ENCODE peak calls at places on chromosomes 7 and 10, in nine cellular contexts. I is HAP-1, F is cardiac fibroblast, G is gastrocnemius medialis, L is AG10803, Q is foreskin fibroblast, M is OCI-LY7, U is psoas muscle, B is PC-9. V is an unnamed sample.

GRCh38 chr7:11726251-11727155 is 105.5 kb downstream of the THSD7A start:
- DNase-seq in I (no peak), F (peak), G (peak), L (peak), Q (peak), M (no peak), U (peak), B (no peak), V (peak)

GRCh38 chr10:5720182-5720581 is 35.5 kb downstream of the TASOR2 start:
- DNase-seq in I (no peak), F (no peak), G (no peak), L (no peak), Q (no peak), M (no peak), U (no peak), B (peak), V (no peak)

GRCh38 chr7:101410743-101411476 is 48.2 kb downstream of the COL26A1 start:
- DNase-seq in I (peak), F (peak), G (no peak), L (no peak), Q (peak), M (peak), U (no peak), B (no peak), V (no peak)

GRCh38 chr7:108079291-108080057 is 50.7 kb downstream of the LAMB4 start:
- DNase-seq in I (no peak), F (peak), G (no peak), L (peak), Q (peak), M (no peak), U (no peak), B (peak), V (peak)

GRCh38 chr7:105581066-105581811 is at the start of gene EFCAB10:
- DNase-seq in I (no peak), F (peak), G (no peak), L (peak), Q (peak), M (no peak), U (peak), B (no peak), V (no peak)

GRCh38 chr7:4277936-4278335 is 404.2 kb upstream of the FOXK1 start:
- DNase-seq in I (no peak), F (no peak), G (no peak), L (no peak), Q (no peak), M (no peak), U (no peak), B (no peak), V (no peak)

GRCh38 chr7:32427769-32428291 is 62.4 kb downstream of the LSM5 start:
- DNase-seq in I (peak), F (peak), G (peak), L (peak), Q (peak), M (peak), U (peak), B (no peak), V (peak)

GRCh38 chr10:28171468-28172235 is 131.2 kb downstream of the MPP7 start:
- DNase-seq in I (no peak), F (peak), G (no peak), L (peak), Q (peak), M (no peak), U (no peak), B (no peak), V (peak)

GRCh38 chr7:123460616-123461015 is 73.8 kb downstream of the IQUB start:
- DNase-seq in I (no peak), F (peak), G (no peak), L (peak), Q (no peak), M (no peak), U (no peak), B (no peak), V (peak)

GRCh38 chr10:510415-510881 is 179.0 kb downstream of the DIP2C start:
- DNase-seq in I (no peak), F (peak), G (peak), L (peak), Q (no peak), M (peak), U (no peak), B (no peak), V (no peak)

GRCh38 chr7:99289185-99289584 is 16.5 kb downstream of the MYH16 start:
- DNase-seq in I (no peak), F (no peak), G (no peak), L (no peak), Q (no peak), M (no peak), U (no peak), B (no peak), V (no peak)

DNA sequence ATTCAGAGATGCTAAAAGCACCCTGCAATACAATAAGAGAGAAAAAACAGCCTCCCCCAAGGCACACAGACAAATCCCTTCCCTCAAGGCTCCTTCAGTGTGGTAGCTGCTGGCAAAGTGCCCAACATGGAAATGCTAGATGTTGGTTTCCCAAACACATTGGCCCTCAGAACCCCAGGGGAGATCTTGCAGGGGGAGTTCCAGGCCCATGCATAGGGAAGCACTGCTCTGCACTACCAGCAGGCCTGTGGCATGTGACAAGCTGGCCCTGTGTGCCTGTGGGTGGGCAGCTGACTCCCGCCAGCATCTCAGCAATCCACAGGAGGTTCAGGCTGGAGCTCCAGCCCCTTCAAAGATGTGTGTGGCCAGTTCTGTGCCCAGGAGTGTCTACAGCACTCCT is 16.8 kb upstream of the CSGALNACT2 start:
- DNase-seq in I (no peak), F (peak), G (no peak), L (no peak), Q (no peak), M (no peak), U (no peak), B (no peak), V (no peak)
- H3K4me3 ChIP-seq in I (no peak), F (no peak), G (no peak), L (no peak), Q (no peak), M (no peak), U (no peak), B (no peak), V (no peak)

DNA sequence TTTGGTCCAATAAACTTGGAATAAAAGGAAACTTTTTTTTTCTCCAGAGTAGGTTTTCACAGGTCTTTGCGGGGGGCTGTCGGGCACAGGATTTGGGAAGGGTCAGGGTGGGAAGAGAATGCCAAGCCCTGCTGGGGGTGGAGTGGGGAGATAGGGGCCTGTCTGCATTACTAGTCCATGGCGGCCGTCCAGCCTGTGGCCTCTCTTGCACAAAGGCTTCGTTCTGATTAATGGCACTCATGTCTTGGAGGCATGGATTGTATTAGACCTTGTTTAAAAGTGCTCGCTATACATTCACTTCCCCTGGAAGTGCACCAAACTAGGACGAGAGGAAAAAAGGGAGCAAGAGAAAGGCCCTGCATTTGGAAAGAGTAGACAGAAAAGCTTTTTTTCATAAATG is 37.2 kb downstream of the LRMDA start:
- DNase-seq in I (no peak), F (no peak), G (no peak), L (no peak), Q (no peak), M (no peak), U (peak), B (no peak), V (no peak)
- H3K4me3 ChIP-seq in I (no peak), F (no peak), G (no peak), L (no peak), Q (no peak), M (no peak), U (no peak), B (no peak), V (no peak)

GRCh38 chr7:17129218-17129617 is 169.2 kb upstream of the AHR start:
- DNase-seq in I (no peak), F (no peak), G (no peak), L (no peak), Q (no peak), M (no peak), U (no peak), B (peak), V (no peak)

GRCh38 chr7:17131983-17132655 is 166.3 kb upstream of the AHR start:
- DNase-seq in I (no peak), F (no peak), G (no peak), L (no peak), Q (no peak), M (no peak), U (no peak), B (peak), V (no peak)

GRCh38 chr7:17131060-17131345 is 167.4 kb upstream of the AHR start:
- DNase-seq in I (no peak), F (peak), G (no peak), L (no peak), Q (peak), M (no peak), U (no peak), B (peak), V (no peak)

GRCh38 chr7:17132726-17133125 is 165.7 kb upstream of the AHR start:
- DNase-seq in I (no peak), F (no peak), G (no peak), L (peak), Q (peak), M (no peak), U (no peak), B (peak), V (peak)

DNA sequence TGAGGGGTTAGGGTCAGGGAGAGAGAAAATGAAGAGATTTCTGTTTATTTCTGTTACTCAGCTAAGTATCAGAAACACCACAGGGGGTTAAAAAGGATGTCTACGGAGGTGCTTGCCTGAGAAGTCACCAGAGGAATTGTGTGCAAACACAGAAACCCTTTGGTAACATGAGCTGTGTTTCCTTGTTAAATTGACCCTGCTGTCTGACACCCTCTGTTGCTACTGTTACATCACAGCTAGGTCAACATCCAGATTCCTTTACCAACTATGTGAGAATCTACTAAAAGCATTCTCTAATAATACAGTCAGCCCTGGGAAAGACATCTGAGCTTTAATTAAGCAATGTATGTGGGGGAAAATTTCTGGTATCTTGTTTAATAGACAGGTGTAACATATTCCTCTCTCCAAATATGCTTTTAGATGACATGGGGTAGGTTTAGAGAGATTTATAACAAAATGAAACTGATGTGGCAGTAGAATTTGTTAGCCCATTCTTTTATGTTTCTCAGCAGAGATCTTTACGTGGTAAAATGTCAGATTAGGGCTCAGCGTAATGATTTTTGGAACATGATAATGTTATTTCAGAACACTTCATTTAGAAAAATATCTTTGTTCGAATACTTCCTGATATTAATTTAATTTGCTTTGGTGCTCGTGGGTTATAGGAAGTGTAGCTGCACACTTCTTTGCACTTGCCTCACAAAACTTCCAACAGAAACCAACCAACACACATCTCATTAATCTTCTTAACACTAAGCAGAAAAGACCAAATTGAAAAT is 168.0 kb upstream of the AHR start:
- DNase-seq in I (no peak), F (peak), G (no peak), L (peak), Q (peak), M (no peak), U (no peak), B (peak), V (peak)
- H3K4me3 ChIP-seq in I (no peak), F (no peak), G (no peak), L (no peak), Q (peak), M (no peak), U (no peak), B (peak), V (no peak)

GRCh38 chr10:124447741-124448466 is 1.9 kb downstream of the NKX1-2 start:
- DNase-seq in I (no peak), F (no peak), G (no peak), L (no peak), Q (peak), M (no peak), U (no peak), B (no peak), V (no peak)
- H3K4me3 ChIP-seq in I (no peak), F (no peak), G (peak), L (no peak), Q (no peak), M (no peak), U (peak), B (peak), V (no peak)

DNA sequence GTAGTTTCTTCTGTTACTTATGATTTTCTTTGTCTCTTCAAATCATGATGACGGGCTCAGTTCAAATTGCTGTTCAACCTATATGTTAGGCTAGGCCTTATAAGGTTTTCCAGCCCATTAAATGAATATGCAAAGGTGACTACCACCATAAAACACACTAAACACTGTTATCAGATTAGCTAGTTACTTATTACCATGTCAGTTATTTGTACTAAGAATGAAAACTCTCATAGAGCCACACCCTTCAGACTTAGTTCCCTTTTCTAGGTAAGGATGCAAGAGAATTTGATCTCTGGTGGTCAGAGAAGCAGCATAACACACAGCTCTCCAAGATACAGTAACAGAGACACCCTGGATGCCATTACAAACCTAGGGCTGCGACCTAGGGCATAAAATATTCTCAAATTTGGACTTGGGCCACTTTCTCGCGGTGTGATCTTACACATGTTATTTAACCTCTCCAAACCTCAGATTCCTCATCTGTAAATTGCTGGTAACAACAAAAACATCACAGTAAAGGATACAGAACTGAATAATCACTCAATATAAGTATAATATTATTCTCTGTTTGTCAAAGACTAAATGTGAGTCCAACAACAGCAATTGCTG is 35.6 kb downstream of the ANKMY2 start:
- DNase-seq in I (no peak), F (no peak), G (no peak), L (peak), Q (no peak), M (no peak), U (no peak), B (no peak), V (no peak)
- H3K4me3 ChIP-seq in I (no peak), F (no peak), G (no peak), L (no peak), Q (no peak), M (no peak), U (no peak), B (no peak), V (no peak)